ENCODE peak calls at places on chromosomes 16 and 17, in seven cellular contexts. U is left lung, C is OCI-LY7, O is substantia nigra, E is body of pancreas, Q is MM.1S, T is RWPE1. R is an unnamed sample.
A peak's percentile ranks its signal among the peaks of the same experiment; 100 is the strongest.

GRCh38 chr16:1708768-1709180 is 2.8 kb downstream of the MAPK8IP3 start:
- DNase-seq in U (no peak), C (no peak), O (no peak), E (no peak), Q (no peak), T (no peak), R (peak; percentile 41)

GRCh38 chr16:80938035-80938927 is 68.4 kb downstream of the CMC2 start:
- DNase-seq in U (no peak), C (no peak), O (no peak), E (peak; percentile 35), Q (no peak), T (no peak), R (no peak)

GRCh38 chr17:75664099-75664549 is 2.8 kb downstream of the RECQL5 start:
- DNase-seq in U (no peak), C (peak; percentile 100), O (no peak), E (no peak), Q (peak; percentile 72), T (no peak), R (no peak)

GRCh38 chr17:82871056-82871775 is 31.4 kb upstream of the ZNF750 start:
- DNase-seq in U (peak; percentile 54), C (peak; percentile 99), O (no peak), E (no peak), Q (no peak), T (no peak), R (no peak)

GRCh38 chr17:65430209-65430833 is 131.1 kb downstream of the AXIN2 start:
- DNase-seq in U (no peak), C (no peak), O (no peak), E (no peak), Q (no peak), T (no peak), R (no peak)

GRCh38 chr16:30185683-30186421 is 2.5 kb downstream of the CORO1A start:
- DNase-seq in U (peak; percentile 92), C (peak; percentile 90), O (no peak), E (peak; percentile 21), Q (peak; percentile 78), T (no peak), R (no peak)

GRCh38 chr16:23527961-23528634 is 17.8 kb upstream of the GGA2 start:
- DNase-seq in U (no peak), C (no peak), O (no peak), E (peak; percentile 54), Q (no peak), T (no peak), R (no peak)

GRCh38 chr16:29231231-29231630 is 175.3 kb downstream of the NPIPB11 start:
- DNase-seq in U (no peak), C (no peak), O (no peak), E (no peak), Q (no peak), T (no peak), R (no peak)

GRCh38 chr16:54197758-54198157 is 88.8 kb downstream of the IRX3 start:
- DNase-seq in U (no peak), C (no peak), O (no peak), E (no peak), Q (no peak), T (no peak), R (no peak)

GRCh38 chr16:84481051-84481735 is 23.3 kb downstream of the MEAK7 start:
- DNase-seq in U (no peak), C (no peak), O (no peak), E (no peak), Q (no peak), T (no peak), R (peak; percentile 23)

GRCh38 chr16:82655315-82655714 is 28.5 kb downstream of the CDH13 start:
- DNase-seq in U (no peak), C (no peak), O (no peak), E (no peak), Q (no peak), T (no peak), R (no peak)
- H3K27ac ChIP-seq in U (no peak overlapping the region), C (no peak overlapping the region), O (no peak overlapping the region), E (no peak overlapping the region), Q (no peak overlapping the region), T (peak overlapping the region; percentile 35), R (no peak overlapping the region)

GRCh38 chr17:39920218-39921210 is 2.1 kb upstream of the GSDMB start:
- DNase-seq in U (no peak), C (no peak), O (no peak), E (no peak), Q (no peak), T (no peak), R (no peak)

GRCh38 chr17:39922006-39922405 is 3.6 kb upstream of the GSDMB start:
- DNase-seq in U (no peak), C (no peak), O (no peak), E (no peak), Q (no peak), T (no peak), R (no peak)

GRCh38 chr17:39916918-39917317 is 1.5 kb downstream of the GSDMB start:
- DNase-seq in U (no peak), C (no peak), O (no peak), E (no peak), Q (no peak), T (no peak), R (no peak)

GRCh38 chr17:39921323-39921722 is 2.9 kb upstream of the GSDMB start:
- DNase-seq in U (no peak), C (no peak), O (no peak), E (no peak), Q (no peak), T (no peak), R (no peak)

DNA sequence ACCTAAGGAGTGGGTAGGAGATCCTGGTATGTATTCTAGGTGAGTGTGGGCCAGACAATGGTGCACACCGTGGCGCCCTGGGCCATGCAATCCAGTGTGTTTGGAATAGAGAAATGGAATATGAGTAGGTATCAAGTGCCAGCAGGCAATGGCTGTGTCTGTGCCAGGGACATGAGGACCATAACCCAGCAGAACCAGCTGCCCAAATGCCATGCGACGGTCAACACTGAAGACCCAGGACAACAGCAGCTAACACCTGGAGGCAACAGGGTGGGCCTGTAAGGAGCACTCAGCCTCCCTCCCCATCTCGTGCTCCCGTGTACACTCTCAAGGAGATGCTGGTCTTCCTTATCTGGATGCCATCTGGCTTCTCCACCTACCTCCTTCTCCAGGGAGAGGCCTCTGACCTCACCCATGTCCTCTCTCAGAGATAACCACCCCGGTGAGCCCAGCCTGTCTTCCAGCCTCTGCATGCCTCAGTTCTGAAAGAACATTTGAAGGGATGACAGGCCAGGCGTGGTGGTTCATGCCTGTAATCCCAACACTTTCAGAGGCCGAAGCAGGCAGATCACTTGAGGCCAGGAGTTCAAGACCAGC is 750 bp upstream of the GSDMB start:
- DNase-seq in U (no peak), C (no peak), O (no peak), E (no peak), Q (no peak), T (no peak), R (no peak)
- H3K27ac ChIP-seq in U (no peak overlapping the region), C (no peak overlapping the region), O (no peak overlapping the region), E (no peak overlapping the region), Q (no peak overlapping the region), T (no peak overlapping the region), R (no peak overlapping the region)

DNA sequence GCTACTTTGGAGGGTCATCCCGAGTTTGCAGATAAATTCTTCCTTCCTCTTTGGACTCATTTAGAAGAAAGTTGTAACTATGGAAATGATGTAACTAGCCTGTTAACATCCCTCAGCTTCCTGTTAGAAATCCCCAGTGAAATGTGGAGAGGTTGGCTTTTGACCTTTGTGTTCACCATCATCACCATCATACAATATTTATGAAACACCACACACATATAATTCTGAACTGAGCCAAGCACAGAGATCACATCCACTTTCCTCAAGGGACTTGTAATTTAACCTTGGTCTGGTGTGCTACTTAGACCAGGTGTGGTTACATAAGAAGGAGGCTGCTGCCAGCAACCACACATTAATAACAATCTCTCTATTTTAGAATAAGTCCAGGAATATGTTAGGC is 2.5 kb downstream of the CAPNS2 start:
- DNase-seq in U (no peak), C (no peak), O (no peak), E (no peak), Q (no peak), T (no peak), R (no peak)
- H3K27ac ChIP-seq in U (peak overlapping the region; percentile 42), C (no peak overlapping the region), O (no peak overlapping the region), E (no peak overlapping the region), Q (no peak overlapping the region), T (peak overlapping the region; percentile 49), R (no peak overlapping the region)

GRCh38 chr17:35821308-35821707 is 12.0 kb downstream of the TAF15 start:
- DNase-seq in U (no peak), C (no peak), O (no peak), E (no peak), Q (no peak), T (no peak), R (no peak)

GRCh38 chr17:35817196-35817595 is 7.9 kb downstream of the TAF15 start:
- DNase-seq in U (no peak), C (no peak), O (no peak), E (no peak), Q (no peak), T (no peak), R (no peak)

GRCh38 chr17:35812456-35812855 is 3.2 kb downstream of the TAF15 start:
- DNase-seq in U (no peak), C (no peak), O (no peak), E (no peak), Q (no peak), T (no peak), R (no peak)

GRCh38 chr17:35819456-35819855 is 10.2 kb downstream of the TAF15 start:
- DNase-seq in U (no peak), C (no peak), O (no peak), E (no peak), Q (no peak), T (no peak), R (no peak)

DNA sequence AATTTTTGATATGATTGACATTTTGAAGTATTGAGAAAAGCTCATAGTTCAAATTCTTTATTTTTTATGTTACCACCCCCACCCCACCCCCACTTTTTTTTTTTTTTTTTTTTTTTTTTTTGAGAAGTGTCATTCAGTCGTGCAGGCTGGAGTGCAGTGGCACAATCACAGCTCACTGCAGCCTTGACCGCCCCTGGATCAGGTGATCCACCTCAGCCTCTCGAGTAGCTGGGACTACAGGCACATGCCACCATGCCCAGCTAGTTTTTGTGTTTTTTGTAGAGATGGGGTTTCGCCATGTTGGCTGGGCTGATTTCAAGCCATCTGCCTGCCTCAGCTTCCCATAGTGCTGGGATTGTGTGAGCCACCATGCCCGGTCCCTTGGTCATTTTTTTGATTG is 7.4 kb downstream of the TAF15 start:
- DNase-seq in U (no peak), C (no peak), O (no peak), E (no peak), Q (no peak), T (no peak), R (no peak)
- H3K27ac ChIP-seq in U (no peak overlapping the region), C (no peak overlapping the region), O (no peak overlapping the region), E (no peak overlapping the region), Q (no peak overlapping the region), T (no peak overlapping the region), R (no peak overlapping the region)

GRCh38 chr16:56742030-56742984 is 12.4 kb downstream of the NUP93 start:
- DNase-seq in U (no peak), C (no peak), O (no peak), E (no peak), Q (no peak), T (peak; percentile 68), R (no peak)
- H3K27ac ChIP-seq in U (peak overlapping the region; percentile 61), C (no peak overlapping the region), O (no peak overlapping the region), E (peak overlapping the region; percentile 41), Q (no peak overlapping the region), T (no peak overlapping the region), R (no peak overlapping the region)

DNA sequence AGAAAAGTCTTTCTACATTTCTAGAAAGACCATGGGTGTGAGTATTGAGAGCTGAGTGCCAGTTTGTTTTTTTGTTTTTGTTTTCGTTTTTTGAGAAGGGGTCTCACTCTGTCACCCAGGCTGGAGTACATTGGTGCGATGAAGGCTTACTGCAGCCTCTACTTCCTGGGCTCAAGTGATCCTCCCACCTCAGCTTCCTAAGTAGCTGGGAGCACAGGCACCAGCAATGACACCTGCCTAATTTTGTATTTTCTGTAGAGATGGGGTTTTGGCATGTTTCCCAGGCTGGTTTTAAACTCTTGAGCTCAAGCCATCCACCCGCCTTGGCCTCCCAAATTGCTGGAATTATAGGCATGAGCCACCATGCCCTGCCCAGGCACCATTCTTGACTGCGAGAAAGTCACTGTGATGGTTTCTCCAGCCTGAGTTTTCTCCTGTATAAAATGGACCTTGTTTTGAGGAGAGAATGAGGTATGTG is 673.8 kb downstream of the MAF start:
- DNase-seq in U (no peak), C (no peak), O (no peak), E (no peak), Q (no peak), T (no peak), R (no peak)
- H3K27ac ChIP-seq in U (no peak overlapping the region), C (no peak overlapping the region), O (no peak overlapping the region), E (no peak overlapping the region), Q (no peak overlapping the region), T (no peak overlapping the region), R (no peak overlapping the region)

R was measured in caudate nucleus.